ENCODE peak calls at places on chromosome 17, in five cellular contexts. T, K, R, W and Y are unnamed samples.

GRCh38 chr17:74839955-74840354 is 19.7 kb downstream of the GRIN2C start:
- DNase-seq in R (no peak), K (no peak), W (no peak), T (no peak), Y (no peak)

GRCh38 chr17:13740692-13741091 is 139.0 kb upstream of the HS3ST3A1 start:
- DNase-seq in T (no peak), K (no peak), W (no peak), R (no peak), Y (no peak)

GRCh38 chr17:37261286-37261685 is 114.5 kb upstream of the C17orf78 start:
- DNase-seq in W (no peak), R (no peak), T (no peak), K (no peak), Y (peak)

GRCh38 chr17:51000835-51001638 is 119.6 kb downstream of the SPAG9 start:
- DNase-seq in W (no peak), K (no peak), R (peak), T (peak), Y (peak)

GRCh38 chr17:81966343-81967243 is 5.6 kb upstream of the NOTUM start:
- DNase-seq in K (no peak), W (no peak), T (peak), R (no peak), Y (no peak)

GRCh38 chr17:69445132-69445531 is 30.6 kb downstream of the MAP2K6 start:
- DNase-seq in T (no peak), K (no peak), R (no peak), W (no peak), Y (peak)

GRCh38 chr17:58097384-58098088 is 14.3 kb downstream of the DYNLL2 start:
- DNase-seq in T (no peak), K (no peak), R (no peak), W (no peak), Y (no peak)

GRCh38 chr17:58312021-58312630 is 16.5 kb downstream of the TSPOAP1 start:
- DNase-seq in W (no peak), R (no peak), K (no peak), T (no peak), Y (no peak)

GRCh38 chr17:2682304-2682938 is 29.1 kb downstream of the CLUH start:
- DNase-seq in R (no peak), W (no peak), T (no peak), K (no peak), Y (no peak)

GRCh38 chr17:48800626-48801217 is 16.3 kb downstream of the TTLL6 start:
- DNase-seq in W (no peak), T (no peak), K (no peak), R (no peak), Y (no peak)
- H2AFZ ChIP-seq in W (no peak), T (peak), K (no peak), R (no peak), Y (no peak)

GRCh38 chr17:29571883-29572681 is 3.6 kb downstream of the TP53I13 start:
- DNase-seq in K (no peak), R (no peak), T (no peak), W (no peak), Y (no peak)
- H3K4me3 ChIP-seq in K (no peak), R (no peak), T (no peak), W (no peak), Y (peak)

DNA sequence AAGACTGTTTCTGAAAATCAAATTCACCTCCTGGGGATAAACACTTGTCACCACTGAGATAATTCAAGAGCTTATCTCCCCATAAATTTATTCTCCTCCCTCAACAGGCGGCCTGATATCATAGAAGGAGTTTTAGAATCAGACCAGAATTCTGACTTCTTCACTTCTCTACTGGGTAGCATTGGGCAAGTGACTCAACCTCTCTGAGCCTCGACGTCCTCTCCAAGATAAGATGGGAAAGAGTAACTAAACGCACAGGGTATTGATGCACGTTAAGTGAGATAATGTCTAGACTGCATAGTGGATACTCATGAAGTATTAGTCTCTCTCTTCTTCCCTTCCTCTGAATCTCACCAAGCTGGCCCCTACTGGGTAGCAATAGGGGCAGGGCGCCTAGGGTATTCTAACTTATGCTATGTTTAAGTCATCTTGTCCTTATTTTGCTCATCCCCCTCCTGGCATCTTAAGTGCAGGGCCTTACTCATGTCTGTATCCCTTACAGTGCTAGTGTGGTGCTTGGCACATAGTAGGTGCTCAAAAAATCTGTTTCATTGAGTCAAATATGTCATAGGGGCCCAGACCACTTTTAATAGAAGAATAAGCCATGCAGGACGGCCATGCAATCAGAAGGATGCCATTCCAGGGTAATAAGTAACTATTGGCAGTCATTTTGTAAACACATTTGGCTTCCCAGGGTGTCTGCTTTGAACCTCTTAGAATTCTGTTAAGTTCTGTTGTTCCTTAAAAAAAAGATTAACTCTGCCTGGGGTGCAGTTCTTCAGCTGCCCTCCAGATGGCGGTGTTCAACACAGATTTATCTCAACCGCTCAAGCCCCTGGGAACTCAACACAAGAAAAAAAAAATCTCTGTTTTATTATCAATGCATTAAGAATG is 476.3 kb upstream of the CCL2 start:
- DNase-seq in W (peak), R (peak), K (peak), T (peak), Y (peak)
- TF ChIP-seq MAX in W (no peak), R (no peak), K (no peak), T (no peak), Y (no peak)

DNA sequence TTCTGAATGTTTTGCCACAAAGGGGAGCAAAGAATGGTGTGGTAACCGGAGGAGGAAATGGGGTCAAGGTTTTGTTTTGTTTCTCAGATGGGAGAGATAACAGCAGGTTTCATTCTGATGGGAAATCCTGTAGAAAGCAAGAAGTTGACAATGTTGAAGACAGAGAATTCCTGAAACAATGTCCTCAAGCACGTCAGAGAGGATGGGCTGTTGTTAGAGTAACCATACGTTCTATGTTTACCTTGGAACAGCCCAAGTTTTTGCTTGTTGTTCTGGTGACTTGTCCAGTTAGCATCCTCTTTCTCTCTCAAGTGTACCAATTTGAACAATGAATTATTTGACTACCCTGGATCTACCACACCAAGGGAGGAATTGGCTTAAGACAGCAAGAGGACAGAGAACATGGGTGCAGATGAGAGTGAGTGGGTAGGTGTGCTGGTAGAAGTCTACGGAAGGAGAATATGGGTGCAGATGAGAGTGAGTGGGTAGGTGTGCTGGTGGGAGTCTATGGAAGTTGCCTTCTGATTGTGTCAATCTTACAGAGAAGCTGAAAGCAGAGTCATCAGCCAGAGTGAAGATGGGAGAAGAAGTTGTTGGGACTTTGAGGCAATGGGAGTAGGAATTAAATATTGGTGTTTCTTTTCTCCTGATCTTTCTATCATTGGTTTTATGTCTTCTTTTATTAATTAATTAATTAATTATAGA is 14.8 kb upstream of the NSRP1 start:
- DNase-seq in T (no peak), K (no peak), R (no peak), W (no peak), Y (peak)
- H2AFZ ChIP-seq in T (peak), K (no peak), R (no peak), W (peak), Y (no peak)

GRCh38 chr17:30517786-30518185 is 40.6 kb downstream of the GOSR1 start:
- DNase-seq in W (no peak), R (no peak), T (no peak), K (no peak), Y (no peak)

GRCh38 chr17:30520882-30521281 is 43.7 kb downstream of the GOSR1 start:
- DNase-seq in T (no peak), K (no peak), W (no peak), R (no peak), Y (no peak)

GRCh38 chr17:30520436-30520835 is 43.2 kb downstream of the GOSR1 start:
- DNase-seq in W (no peak), R (no peak), K (no peak), T (no peak), Y (no peak)

GRCh38 chr17:30519707-30520106 is 42.5 kb downstream of the GOSR1 start:
- DNase-seq in R (no peak), W (no peak), T (no peak), K (no peak), Y (peak)

DNA sequence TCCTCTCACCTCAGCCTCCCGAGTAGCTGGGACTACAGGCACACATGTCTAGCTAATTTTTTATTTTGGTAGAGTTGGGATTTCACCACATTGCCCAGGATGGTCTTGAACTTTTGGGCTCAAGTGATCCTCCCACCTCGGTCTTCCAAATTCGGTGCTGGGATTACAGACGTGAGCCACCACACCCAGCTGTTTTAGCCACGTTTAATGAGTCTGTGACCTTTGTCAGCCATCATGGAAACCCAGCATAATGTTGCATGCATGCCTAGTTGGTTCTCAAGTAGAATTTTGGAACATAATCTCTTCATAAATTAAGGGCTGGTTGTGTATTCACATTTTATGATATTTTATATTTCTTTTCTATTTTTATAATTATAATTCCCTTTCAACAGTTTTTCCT is 42.0 kb downstream of the GOSR1 start:
- DNase-seq in R (no peak), W (no peak), T (no peak), K (no peak), Y (no peak)
- H3K4me3 ChIP-seq in R (no peak), W (no peak), T (no peak), K (no peak), Y (no peak)

GRCh38 chr17:47895254-47895855 is 681 bp upstream of the SP2 start:
- DNase-seq in R (no peak), K (no peak), W (no peak), T (no peak), Y (no peak)
- TF ChIP-seq MAX in R (no peak), K (peak), W (no peak), T (peak), Y (no peak)